ENCODE peak calls at places on chromosomes 13 and 19, in nine cellular contexts. Q is A549, U is heart right ventricle, L is AG09309, W is thoracic aorta, M is HL-60, K is RWPE1, G is tibial nerve, S is nephron progenitor cell. J is an unnamed sample.
A peak's percentile ranks its signal among the peaks of the same experiment; 100 is the strongest.

GRCh38 chr19:51187395-51188226 is 37.3 kb upstream of the CD33 start:
- DNase-seq in Q (no peak), U (no peak), L (no peak), W (no peak), M (no peak), K (no peak), G (no peak), S (no peak), J (no peak)

GRCh38 chr19:16360738-16361137 is 36.1 kb downstream of the KLF2 start:
- DNase-seq in Q (no peak), U (no peak), L (no peak), W (no peak), M (no peak), K (no peak), G (no peak), S (no peak), J (no peak)

GRCh38 chr13:102197193-102197592 is 204.7 kb downstream of the FGF14 start:
- DNase-seq in Q (peak; percentile 9), U (no peak), L (no peak), W (no peak), M (peak; percentile 14), K (no peak), G (no peak), S (no peak), J (no peak)

GRCh38 chr19:53849237-53849676 is 18.4 kb upstream of the MYADM start:
- DNase-seq in Q (no peak), U (no peak), L (peak; percentile 68), W (no peak), M (peak; percentile 69), K (no peak), G (peak; percentile 15), S (no peak), J (peak; percentile 70)

GRCh38 chr13:50909605-50910482 is at the start of gene RNASEH2B:
- DNase-seq in Q (peak; percentile 70), U (peak; percentile 78), L (no peak), W (peak; percentile 13), M (peak; percentile 91), K (peak; percentile 51), G (peak; percentile 41), S (peak; percentile 71), J (peak; percentile 69)

GRCh38 chr19:6997679-6998445 is 23.4 kb downstream of the MBD3L2B start:
- DNase-seq in Q (no peak), U (no peak), L (no peak), W (no peak), M (peak; percentile 76), K (peak; percentile 13), G (no peak), S (no peak), J (no peak)

GRCh38 chr19:54137114-54137912 is at the start of gene CNOT3:
- DNase-seq in Q (peak; percentile 100), U (peak; percentile 99), L (peak; percentile 100), W (peak; percentile 99), M (peak; percentile 100), K (peak; percentile 99), G (peak; percentile 97), S (peak; percentile 97), J (peak; percentile 100)

GRCh38 chr19:10583021-10583776 is 3.9 kb downstream of the AP1M2 start:
- DNase-seq in Q (peak; percentile 20), U (no peak), L (no peak), W (no peak), M (no peak), K (no peak), G (no peak), S (no peak), J (no peak)

GRCh38 chr13:85521586-85521985 is 277.6 kb downstream of the SLITRK6 start:
- DNase-seq in Q (no peak), U (no peak), L (no peak), W (no peak), M (no peak), K (no peak), G (no peak), S (no peak), J (no peak)

GRCh38 chr19:16654621-16655020 is 5.3 kb downstream of the SMIM7 start:
- DNase-seq in Q (no peak), U (no peak), L (no peak), W (no peak), M (no peak), K (no peak), G (no peak), S (no peak), J (no peak)

GRCh38 chr19:18629166-18630088 is 7.4 kb upstream of the KLHL26 start:
- DNase-seq in Q (no peak), U (peak; percentile 51), L (no peak), W (no peak), M (no peak), K (no peak), G (peak; percentile 72), S (no peak), J (no peak)

GRCh38 chr13:67221630-67222226 is 8.4 kb downstream of the PCDH9 start:
- DNase-seq in Q (no peak), U (no peak), L (no peak), W (no peak), M (no peak), K (no peak), G (no peak), S (no peak), J (no peak)

GRCh38 chr13:85665286-85665685 is 133.9 kb downstream of the SLITRK6 start:
- DNase-seq in Q (peak; percentile 25), U (no peak), L (no peak), W (no peak), M (no peak), K (no peak), G (no peak), S (no peak), J (no peak)

GRCh38 chr13:99357920-99358319 is 50.7 kb upstream of the GPR183 start:
- DNase-seq in Q (no peak), U (no peak), L (no peak), W (no peak), M (no peak), K (no peak), G (no peak), S (no peak), J (no peak)

GRCh38 chr13:99360696-99361095 is 53.5 kb upstream of the GPR183 start:
- DNase-seq in Q (no peak), U (no peak), L (no peak), W (no peak), M (no peak), K (no peak), G (no peak), S (no peak), J (no peak)

GRCh38 chr13:99357149-99357596 is 50.0 kb upstream of the GPR183 start:
- DNase-seq in Q (no peak), U (no peak), L (no peak), W (no peak), M (no peak), K (no peak), G (no peak), S (no peak), J (no peak)

GRCh38 chr13:99361197-99361596 is 54.0 kb upstream of the GPR183 start:
- DNase-seq in Q (no peak), U (no peak), L (no peak), W (no peak), M (no peak), K (no peak), G (no peak), S (no peak), J (no peak)

GRCh38 chr13:99359493-99359892 is 52.3 kb upstream of the GPR183 start:
- DNase-seq in Q (no peak), U (no peak), L (no peak), W (no peak), M (no peak), K (no peak), G (no peak), S (no peak), J (no peak)
- TF ChIP-seq CTCF in Q (no peak), U (no peak), L (no peak), W (no peak), M (no peak), K (no peak), G (no peak), S (no peak), J (no peak)

GRCh38 chr19:49167857-49168409 is 10.3 kb downstream of the TRPM4 start:
- DNase-seq in Q (no peak), U (no peak), L (no peak), W (no peak), M (no peak), K (no peak), G (no peak), S (peak; percentile 17), J (no peak)
- TF ChIP-seq CTCF in Q (no peak), U (no peak), L (no peak), W (no peak), M (no peak), K (no peak), G (no peak), S (no peak), J (no peak)

GRCh38 chr13:31409678-31410356 is 210.0 kb downstream of the B3GLCT start:
- DNase-seq in Q (no peak), U (no peak), L (no peak), W (no peak), M (no peak), K (no peak), G (no peak), S (no peak), J (no peak)
- TF ChIP-seq CTCF in Q (no peak), U (no peak), L (peak; percentile 32), W (no peak), M (no peak), K (no peak), G (no peak), S (no peak), J (no peak)

DNA sequence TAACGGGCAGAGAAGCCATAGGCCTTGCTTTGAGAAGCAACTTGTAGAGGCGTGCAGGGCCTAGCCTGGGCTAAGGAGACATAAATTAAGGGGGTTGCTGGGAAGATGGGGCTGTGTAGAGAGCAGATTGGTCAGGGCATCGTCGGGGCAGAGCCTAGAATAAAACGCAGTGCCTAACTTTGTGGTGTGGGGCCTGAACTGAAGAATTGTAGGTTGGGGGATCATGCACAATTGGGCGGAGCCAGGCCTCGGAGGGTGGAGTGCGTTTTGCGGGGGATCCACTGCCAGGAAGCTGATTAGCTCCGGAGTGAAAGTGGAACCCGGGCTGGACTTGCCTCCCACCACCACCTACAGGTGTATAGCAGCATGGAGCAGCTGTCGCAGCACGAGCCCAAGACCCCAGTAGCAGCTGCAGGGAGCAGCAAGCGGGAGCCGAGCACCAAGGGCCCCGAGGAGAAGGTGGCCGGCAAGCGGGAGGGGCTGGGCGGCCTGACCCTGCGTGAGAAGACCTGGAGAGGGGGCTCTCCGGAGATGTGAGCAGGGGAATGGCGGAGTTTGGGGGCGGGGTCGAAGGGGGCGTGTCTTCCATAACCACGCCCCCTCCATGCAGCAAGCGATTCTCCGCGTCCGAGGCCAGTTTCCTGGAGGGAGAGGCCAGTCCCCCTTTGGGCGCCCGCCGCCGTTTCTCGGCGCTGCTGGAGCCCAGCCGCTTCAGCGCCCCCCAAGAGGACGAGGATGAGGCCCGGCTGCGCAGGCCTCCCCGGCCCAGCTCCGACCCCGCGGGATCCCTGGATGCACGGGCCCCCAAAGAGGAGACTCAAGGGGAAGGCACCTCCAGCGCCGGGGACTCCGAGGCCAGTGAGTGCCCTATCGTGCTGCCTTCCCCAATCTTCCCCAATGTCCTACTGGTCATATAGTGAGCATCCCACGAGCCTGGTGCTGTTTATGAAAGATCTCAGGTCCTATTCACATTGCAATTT is 13.8 kb downstream of the DNASE2 start:
- DNase-seq in Q (peak; percentile 52), U (peak; percentile 55), L (no peak), W (no peak), M (no peak), K (peak; percentile 62), G (no peak), S (peak; percentile 93), J (no peak)
- TF ChIP-seq CTCF in Q (no peak), U (no peak), L (no peak), W (no peak), M (no peak), K (no peak), G (no peak), S (no peak), J (no peak)

J was measured in CD14-positive monocyte.